ENCODE peak calls at places on chromosomes 7 and 10, in ten cellular contexts. Y is adrenal gland, Z is body of pancreas, H is A549, M is suprapubic skin, S is transverse colon, U is sigmoid colon, X is IMR-90, I is gastrocnemius medialis, K is heart left ventricle. C is an unnamed sample.
A peak's percentile ranks its signal among the peaks of the same experiment; 100 is the strongest.

GRCh38 chr10:111247781-111248389 is 171.1 kb downstream of the ADRA2A start:
- DNase-seq in Y (no peak), K (no peak), S (no peak), X (no peak), U (no peak), Z (no peak), M (no peak), I (no peak), H (no peak), C (no peak)

GRCh38 chr10:89773081-89773480 is 71.7 kb downstream of the KIF20B start:
- DNase-seq in Z (no peak), U (no peak), H (no peak), Y (no peak), M (no peak), I (no peak), S (no peak), X (peak; percentile 35), K (no peak), C (no peak)

GRCh38 chr7:157679607-157680006 is 342.8 kb downstream of the DNAJB6 start:
- DNase-seq in I (no peak), U (peak; percentile 54), Y (no peak), K (no peak), H (no peak), Z (no peak), M (peak; percentile 53), S (no peak), X (no peak), C (no peak)

GRCh38 chr7:20408467-20408826 is 77.7 kb downstream of the ITGB8 start:
- DNase-seq in U (no peak), I (no peak), M (no peak), K (peak; percentile 59), S (no peak), X (peak; percentile 19), Z (peak; percentile 27), Y (no peak), H (no peak), C (no peak)

GRCh38 chr7:102283477-102284189 is 3.0 kb upstream of the SH2B2 start:
- DNase-seq in M (no peak), U (no peak), Y (no peak), H (no peak), K (no peak), I (no peak), Z (no peak), S (no peak), X (no peak), C (no peak)

GRCh38 chr10:132335189-132336063 is 3.4 kb downstream of the LRRC27 start:
- DNase-seq in K (peak; percentile 61), X (no peak), U (peak; percentile 74), I (peak; percentile 26), S (peak; percentile 29), H (peak; percentile 16), Z (no peak), Y (peak; percentile 33), M (no peak), C (no peak)

GRCh38 chr7:5699951-5700384 is 81.5 kb downstream of the RNF216 start:
- DNase-seq in S (peak; percentile 35), I (no peak), M (no peak), K (peak; percentile 33), H (no peak), U (no peak), Y (no peak), X (peak; percentile 41), Z (no peak), C (no peak)

GRCh38 chr10:71911296-71911954 is 52.8 kb upstream of the CHST3 start:
- DNase-seq in S (no peak), M (no peak), Z (no peak), K (no peak), I (no peak), Y (no peak), X (peak; percentile 33), U (no peak), H (no peak), C (no peak)

GRCh38 chr7:123709525-123709924 is 39.3 kb downstream of the WASL start:
- DNase-seq in I (no peak), M (no peak), U (no peak), S (no peak), X (peak; percentile 31), Y (no peak), Z (no peak), K (no peak), H (no peak), C (no peak)

GRCh38 chr7:75967573-75967997 is 26.8 kb downstream of the TMEM120A start:
- DNase-seq in U (peak; percentile 91), H (no peak), I (no peak), M (peak; percentile 80), K (peak; percentile 70), X (peak; percentile 21), Y (no peak), Z (no peak), S (no peak), C (no peak)

DNA sequence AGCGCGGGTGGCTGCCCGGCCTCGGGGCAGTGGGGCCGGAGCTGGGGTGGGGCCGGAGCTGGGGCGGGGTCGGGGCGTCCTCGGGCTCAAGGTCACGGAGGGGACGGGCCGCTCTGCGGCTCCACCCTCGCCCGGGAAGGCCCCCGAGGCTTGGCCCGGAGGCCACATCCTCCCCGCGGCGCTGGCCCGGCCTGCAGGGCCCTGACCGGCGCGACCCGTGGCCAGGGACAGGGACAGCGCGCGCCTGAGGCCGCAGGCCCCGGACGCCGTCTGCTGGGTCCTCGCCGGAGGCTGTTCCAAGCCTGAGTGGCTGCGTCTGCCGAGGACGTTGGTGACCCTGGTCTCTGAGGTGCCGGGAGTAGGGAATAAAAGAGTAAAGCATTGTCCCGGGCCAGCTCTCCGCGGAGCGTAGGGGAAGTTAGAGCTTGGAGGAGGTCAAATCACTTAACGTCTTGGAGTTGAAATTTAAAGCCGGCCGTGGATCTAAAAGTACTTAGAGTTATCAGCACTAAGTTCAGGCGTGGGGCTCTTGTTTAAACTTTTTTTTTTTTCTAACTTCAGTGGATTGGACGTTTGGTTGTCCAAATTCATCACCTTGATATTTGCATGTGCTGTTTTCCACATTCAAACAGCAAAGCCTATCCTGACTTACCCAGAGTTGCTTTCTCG is 551 bp downstream of the NIPSNAP2 start:
- DNase-seq in I (peak; percentile 67), X (peak; percentile 19), Y (peak; percentile 87), H (peak; percentile 69), Z (peak; percentile 86), M (no peak), U (peak; percentile 84), S (peak; percentile 88), K (peak; percentile 94), C (peak; percentile 95)
- TF ChIP-seq POLR2A in I (peak; percentile 91), X (peak; percentile 9), Y (peak; percentile 82), H (no peak), Z (peak; percentile 63), M (no peak), U (no peak), S (peak; percentile 75), K (no peak), C (peak; percentile 85)

GRCh38 chr7:96426027-96426426 is 104.1 kb upstream of the SLC25A13 start:
- DNase-seq in H (no peak), K (no peak), U (no peak), Z (no peak), Y (no peak), X (no peak), I (no peak), S (no peak), M (no peak), C (no peak)

GRCh38 chr7:96422388-96422787 is 100.5 kb upstream of the SLC25A13 start:
- DNase-seq in Y (no peak), Z (no peak), K (no peak), M (no peak), U (no peak), S (no peak), X (no peak), H (no peak), I (no peak), C (no peak)

GRCh38 chr7:96430350-96430749 is 108.5 kb upstream of the SLC25A13 start:
- DNase-seq in U (no peak), Y (no peak), X (no peak), H (no peak), K (no peak), Z (no peak), M (no peak), I (no peak), S (no peak), C (no peak)

GRCh38 chr7:96426685-96427084 is 104.8 kb upstream of the SLC25A13 start:
- DNase-seq in Y (no peak), I (no peak), K (no peak), U (no peak), Z (no peak), X (no peak), H (no peak), S (no peak), M (no peak), C (no peak)

DNA sequence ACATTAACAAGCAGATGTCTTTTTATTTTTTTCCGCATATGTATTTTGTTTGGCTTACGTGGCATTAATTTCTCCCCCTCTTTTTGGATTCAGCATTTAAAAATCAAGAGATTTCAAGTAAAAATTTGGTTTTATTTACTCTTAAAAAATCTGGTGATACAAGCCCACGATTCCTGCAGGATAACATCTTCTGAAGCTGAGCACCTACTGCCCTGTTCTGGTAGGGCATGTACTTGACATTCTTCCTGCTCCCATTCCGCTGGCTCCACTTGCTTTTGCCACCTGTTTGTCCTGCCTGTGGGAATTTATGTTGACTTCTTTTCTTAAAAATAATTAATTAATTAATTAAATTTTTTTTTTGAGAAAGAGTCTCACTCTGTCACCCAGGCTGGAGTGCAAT is 105.2 kb upstream of the SLC25A13 start:
- DNase-seq in M (no peak), S (no peak), U (no peak), H (no peak), K (no peak), X (no peak), I (no peak), Z (no peak), Y (no peak), C (no peak)
- H3K27ac ChIP-seq in M (no peak overlapping the region), S (no peak overlapping the region), U (no peak overlapping the region), H (no peak overlapping the region), K (no peak overlapping the region), X (no peak overlapping the region), I (no peak overlapping the region), Z (no peak overlapping the region), Y (no peak overlapping the region), C (no peak overlapping the region)

GRCh38 chr10:118259288-118259906 is 82.7 kb downstream of the FAM204A start:
- DNase-seq in X (peak; percentile 6), Z (peak; percentile 39), S (peak; percentile 47), I (no peak), U (no peak), K (no peak), H (peak; percentile 29), M (no peak), Y (peak; percentile 44), C (no peak)
- H3K4me1 ChIP-seq in X (no peaks in the 10 kb centered on the region), Z (no peaks in the 10 kb centered on the region), S (no peaks in the 10 kb centered on the region), I (no peaks in the 10 kb centered on the region), U (no peaks in the 10 kb centered on the region), K (no peaks in the 10 kb centered on the region), H (no peaks in the 10 kb centered on the region), M (no peaks in the 10 kb centered on the region), Y (no peaks in the 10 kb centered on the region), C (no peaks in the 10 kb centered on the region)

DNA sequence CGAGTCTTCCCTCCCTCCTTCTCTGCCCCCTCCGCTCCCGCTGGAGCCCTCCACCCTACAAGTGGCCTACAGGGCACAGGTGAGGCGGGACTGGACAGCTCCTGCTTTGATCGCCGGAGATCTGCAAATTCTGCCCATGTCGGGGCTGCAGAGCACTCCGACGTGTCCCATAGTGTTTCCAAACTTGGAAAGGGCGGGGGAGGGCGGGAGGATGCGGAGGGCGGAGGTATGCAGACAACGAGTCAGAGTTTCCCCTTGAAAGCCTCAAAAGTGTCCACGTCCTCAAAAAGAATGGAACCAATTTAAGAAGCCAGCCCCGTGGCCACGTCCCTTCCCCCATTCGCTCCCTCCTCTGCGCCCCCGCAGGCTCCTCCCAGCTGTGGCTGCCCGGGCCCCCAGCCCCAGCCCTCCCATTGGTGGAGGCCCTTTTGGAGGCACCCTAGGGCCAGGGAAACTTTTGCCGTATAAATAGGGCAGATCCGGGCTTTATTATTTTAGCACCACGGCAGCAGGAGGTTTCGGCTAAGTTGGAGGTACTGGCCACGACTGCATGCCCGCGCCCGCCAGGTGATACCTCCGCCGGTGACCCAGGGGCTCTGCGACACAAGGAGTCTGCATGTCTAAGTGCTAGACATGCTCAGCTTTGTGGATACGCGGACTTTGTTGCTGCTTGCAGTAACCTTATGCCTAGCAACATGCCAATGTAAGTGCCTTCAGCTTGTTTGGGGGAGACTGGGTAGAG is at the start of gene COL1A2:
- DNase-seq in K (peak; percentile 86), H (no peak), M (peak; percentile 92), Z (peak; percentile 36), Y (peak; percentile 55), I (peak; percentile 19), X (peak; percentile 99), S (peak; percentile 48), U (peak; percentile 92), C (no peak)
- TF ChIP-seq POLR2A in K (no peak), H (no peak), M (peak; percentile 67), Z (peak; percentile 41), Y (no peak), I (no peak), X (peak; percentile 98), S (peak; percentile 69), U (peak; percentile 66), C (no peak)

C was measured in right lobe of liver.